ENCODE peak calls at places on chromosomes 6 and 20, in nine cellular contexts. One of them, this sample, is unnamed.

GRCh38 chr20:19699132-19699971 is 58.7 kb upstream of the RIN2 start:
- DNase-seq in GM23338: no peak
- DNase-seq in transverse colon: no peak
- DNase-seq in H1: no peak
- DNase-seq in endothelial cell of umbilical vein: peak; percentile 75
- DNase-seq in GM12878: no peak
- DNase-seq in stomach: no peak
- DNase-seq in HCT116: peak; percentile 10
- DNase-seq in HepG2: no peak
- DNase-seq in this sample: no peak

GRCh38 chr6:37547564-37548061 is 47.9 kb upstream of the CCDC167 start:
- DNase-seq in GM23338: no peak
- DNase-seq in transverse colon: no peak
- DNase-seq in H1: no peak
- DNase-seq in endothelial cell of umbilical vein: peak; percentile 80
- DNase-seq in GM12878: no peak
- DNase-seq in stomach: no peak
- DNase-seq in HCT116: no peak
- DNase-seq in HepG2: no peak
- DNase-seq in this sample: no peak

GRCh38 chr6:27867051-27867940 is 44.9 kb downstream of the OR2B2 start:
- DNase-seq in GM23338: peak; percentile 94
- DNase-seq in transverse colon: peak; percentile 84
- DNase-seq in H1: peak; percentile 94
- DNase-seq in endothelial cell of umbilical vein: peak; percentile 82
- DNase-seq in GM12878: peak; percentile 73
- DNase-seq in stomach: peak; percentile 82
- DNase-seq in HCT116: no peak
- DNase-seq in HepG2: peak; percentile 58
- DNase-seq in this sample: peak; percentile 74

GRCh38 chr6:136153976-136154375 is 96.1 kb downstream of the MTFR2 start:
- DNase-seq in GM23338: no peak
- DNase-seq in transverse colon: no peak
- DNase-seq in H1: no peak
- DNase-seq in endothelial cell of umbilical vein: no peak
- DNase-seq in GM12878: no peak
- DNase-seq in stomach: no peak
- DNase-seq in HCT116: no peak
- DNase-seq in HepG2: no peak
- DNase-seq in this sample: no peak

GRCh38 chr20:16187956-16188616 is 385.2 kb downstream of the KIF16B start:
- DNase-seq in GM23338: no peak
- DNase-seq in transverse colon: no peak
- DNase-seq in H1: no peak
- DNase-seq in endothelial cell of umbilical vein: no peak
- DNase-seq in GM12878: no peak
- DNase-seq in stomach: no peak
- DNase-seq in HCT116: no peak
- DNase-seq in HepG2: no peak
- DNase-seq in this sample: no peak

GRCh38 chr6:95670011-95670463 is 92.7 kb downstream of the MANEA start:
- DNase-seq in GM23338: no peak
- DNase-seq in transverse colon: no peak
- DNase-seq in H1: no peak
- DNase-seq in endothelial cell of umbilical vein: no peak
- DNase-seq in GM12878: no peak
- DNase-seq in stomach: no peak
- DNase-seq in HCT116: no peak
- DNase-seq in HepG2: no peak
- DNase-seq in this sample: no peak

GRCh38 chr6:19311786-19312185 is 525.4 kb upstream of the ID4 start:
- DNase-seq in GM23338: peak; percentile 70
- DNase-seq in transverse colon: no peak
- DNase-seq in H1: peak; percentile 44
- DNase-seq in endothelial cell of umbilical vein: no peak
- DNase-seq in GM12878: no peak
- DNase-seq in stomach: no peak
- DNase-seq in HCT116: no peak
- DNase-seq in HepG2: no peak
- DNase-seq in this sample: no peak

GRCh38 chr20:34549929-34550305 is 8.6 kb upstream of the MAP1LC3A start:
- DNase-seq in GM23338: no peak
- DNase-seq in transverse colon: no peak
- DNase-seq in H1: no peak
- DNase-seq in endothelial cell of umbilical vein: no peak
- DNase-seq in GM12878: no peak
- DNase-seq in stomach: no peak
- DNase-seq in HCT116: no peak
- DNase-seq in HepG2: no peak
- DNase-seq in this sample: no peak

GRCh38 chr6:13513606-13514502 is 26.5 kb upstream of the GFOD1 start:
- DNase-seq in GM23338: no peak
- DNase-seq in transverse colon: no peak
- DNase-seq in H1: no peak
- DNase-seq in endothelial cell of umbilical vein: no peak
- DNase-seq in GM12878: no peak
- DNase-seq in stomach: no peak
- DNase-seq in HCT116: no peak
- DNase-seq in HepG2: no peak
- DNase-seq in this sample: no peak

DNA sequence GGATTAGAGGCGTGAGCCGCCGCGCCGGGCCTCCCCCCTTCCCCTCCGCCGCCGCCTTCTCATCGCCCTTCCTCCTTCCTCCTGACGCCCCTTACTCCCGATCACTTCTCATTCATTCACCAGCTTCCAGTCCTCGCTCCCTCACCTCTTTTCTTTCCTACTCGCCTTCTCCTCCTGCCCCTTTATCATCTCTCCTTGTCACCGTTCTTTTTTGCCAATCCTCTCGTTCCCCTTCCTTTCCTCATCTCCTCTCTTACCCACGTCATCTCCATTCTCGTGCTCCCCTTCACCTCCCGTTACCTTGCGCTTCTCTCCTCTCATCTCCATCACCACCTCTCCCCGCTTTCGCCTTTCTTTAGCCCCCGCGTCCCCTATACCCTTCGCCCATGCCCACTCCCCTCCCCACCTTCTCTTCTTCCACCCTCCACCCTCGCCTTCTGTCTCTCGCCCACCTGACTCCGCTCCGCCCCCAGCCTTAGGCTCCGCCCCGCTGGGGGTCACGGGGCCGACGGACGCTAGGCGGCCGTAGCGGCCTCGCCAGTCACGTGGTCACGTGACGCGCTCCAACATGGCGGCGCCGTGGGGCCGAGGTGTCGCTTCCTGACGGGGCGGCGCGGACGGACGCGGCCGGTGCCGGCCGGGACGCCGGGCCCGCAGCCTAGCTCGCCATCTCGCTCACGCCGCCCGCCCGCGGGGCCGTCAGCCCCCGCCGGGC is at the start of gene ARFGEF2:
- DNase-seq in GM23338: peak; percentile 96
- DNase-seq in transverse colon: peak; percentile 95
- DNase-seq in H1: peak; percentile 96
- DNase-seq in endothelial cell of umbilical vein: peak; percentile 93
- DNase-seq in GM12878: peak; percentile 77
- DNase-seq in stomach: peak; percentile 93
- DNase-seq in HCT116: peak; percentile 69
- DNase-seq in HepG2: peak; percentile 92
- DNase-seq in this sample: peak; percentile 93
- TF ChIP-seq CTCF in GM23338: no peak
- TF ChIP-seq CTCF in transverse colon: no peak
- TF ChIP-seq CTCF in H1: no peak
- TF ChIP-seq CTCF in endothelial cell of umbilical vein: no peak
- TF ChIP-seq CTCF in GM12878: no peak
- TF ChIP-seq CTCF in stomach: no peak
- TF ChIP-seq CTCF in HCT116: no peak
- TF ChIP-seq CTCF in HepG2: peak; percentile 54
- TF ChIP-seq CTCF in this sample: peak; percentile 19

GRCh38 chr6:30876039-30876730 is 8.1 kb upstream of the DDR1 start:
- DNase-seq in GM23338: no peak
- DNase-seq in transverse colon: no peak
- DNase-seq in H1: no peak
- DNase-seq in endothelial cell of umbilical vein: peak; percentile 96
- DNase-seq in GM12878: no peak
- DNase-seq in stomach: no peak
- DNase-seq in HCT116: peak; percentile 56
- DNase-seq in HepG2: no peak
- DNase-seq in this sample: no peak
- TF ChIP-seq POLR2AphosphoS5 in GM23338: no peak
- TF ChIP-seq POLR2AphosphoS5 in transverse colon: peak; percentile 34
- TF ChIP-seq POLR2AphosphoS5 in H1: no peak
- TF ChIP-seq POLR2AphosphoS5 in endothelial cell of umbilical vein: peak; percentile 32
- TF ChIP-seq POLR2AphosphoS5 in GM12878: no peak
- TF ChIP-seq POLR2AphosphoS5 in stomach: peak; percentile 43
- TF ChIP-seq POLR2AphosphoS5 in HCT116: peak; percentile 38
- TF ChIP-seq POLR2AphosphoS5 in HepG2: no peak
- TF ChIP-seq POLR2AphosphoS5 in this sample: no peak

GRCh38 chr6:4256969-4257368 is 121.6 kb upstream of the ECI2 start:
- DNase-seq in GM23338: no peak
- DNase-seq in transverse colon: no peak
- DNase-seq in H1: no peak
- DNase-seq in endothelial cell of umbilical vein: peak; percentile 47
- DNase-seq in GM12878: no peak
- DNase-seq in stomach: no peak
- DNase-seq in HCT116: no peak
- DNase-seq in HepG2: no peak
- DNase-seq in this sample: no peak

GRCh38 chr6:4250645-4251044 is 115.3 kb upstream of the ECI2 start:
- DNase-seq in GM23338: no peak
- DNase-seq in transverse colon: no peak
- DNase-seq in H1: no peak
- DNase-seq in endothelial cell of umbilical vein: peak; percentile 79
- DNase-seq in GM12878: no peak
- DNase-seq in stomach: no peak
- DNase-seq in HCT116: no peak
- DNase-seq in HepG2: no peak
- DNase-seq in this sample: no peak

GRCh38 chr6:4259391-4259790 is 124.0 kb upstream of the ECI2 start:
- DNase-seq in GM23338: no peak
- DNase-seq in transverse colon: no peak
- DNase-seq in H1: no peak
- DNase-seq in endothelial cell of umbilical vein: no peak
- DNase-seq in GM12878: no peak
- DNase-seq in stomach: no peak
- DNase-seq in HCT116: no peak
- DNase-seq in HepG2: no peak
- DNase-seq in this sample: no peak

GRCh38 chr6:4258733-4259132 is 123.4 kb upstream of the ECI2 start:
- DNase-seq in GM23338: no peak
- DNase-seq in transverse colon: no peak
- DNase-seq in H1: no peak
- DNase-seq in endothelial cell of umbilical vein: no peak
- DNase-seq in GM12878: no peak
- DNase-seq in stomach: no peak
- DNase-seq in HCT116: no peak
- DNase-seq in HepG2: no peak
- DNase-seq in this sample: no peak

GRCh38 chr6:4253604-4254211 is 118.3 kb upstream of the ECI2 start:
- DNase-seq in GM23338: no peak
- DNase-seq in transverse colon: no peak
- DNase-seq in H1: no peak
- DNase-seq in endothelial cell of umbilical vein: peak; percentile 96
- DNase-seq in GM12878: no peak
- DNase-seq in stomach: peak; percentile 32
- DNase-seq in HCT116: peak; percentile 10
- DNase-seq in HepG2: peak; percentile 20
- DNase-seq in this sample: no peak
- TF ChIP-seq CTCF in GM23338: no peak
- TF ChIP-seq CTCF in transverse colon: no peak
- TF ChIP-seq CTCF in H1: no peak
- TF ChIP-seq CTCF in endothelial cell of umbilical vein: peak; percentile 75
- TF ChIP-seq CTCF in GM12878: no peak
- TF ChIP-seq CTCF in stomach: peak; percentile 26
- TF ChIP-seq CTCF in HCT116: peak; percentile 72
- TF ChIP-seq CTCF in HepG2: no peak
- TF ChIP-seq CTCF in this sample: peak; percentile 20

DNA sequence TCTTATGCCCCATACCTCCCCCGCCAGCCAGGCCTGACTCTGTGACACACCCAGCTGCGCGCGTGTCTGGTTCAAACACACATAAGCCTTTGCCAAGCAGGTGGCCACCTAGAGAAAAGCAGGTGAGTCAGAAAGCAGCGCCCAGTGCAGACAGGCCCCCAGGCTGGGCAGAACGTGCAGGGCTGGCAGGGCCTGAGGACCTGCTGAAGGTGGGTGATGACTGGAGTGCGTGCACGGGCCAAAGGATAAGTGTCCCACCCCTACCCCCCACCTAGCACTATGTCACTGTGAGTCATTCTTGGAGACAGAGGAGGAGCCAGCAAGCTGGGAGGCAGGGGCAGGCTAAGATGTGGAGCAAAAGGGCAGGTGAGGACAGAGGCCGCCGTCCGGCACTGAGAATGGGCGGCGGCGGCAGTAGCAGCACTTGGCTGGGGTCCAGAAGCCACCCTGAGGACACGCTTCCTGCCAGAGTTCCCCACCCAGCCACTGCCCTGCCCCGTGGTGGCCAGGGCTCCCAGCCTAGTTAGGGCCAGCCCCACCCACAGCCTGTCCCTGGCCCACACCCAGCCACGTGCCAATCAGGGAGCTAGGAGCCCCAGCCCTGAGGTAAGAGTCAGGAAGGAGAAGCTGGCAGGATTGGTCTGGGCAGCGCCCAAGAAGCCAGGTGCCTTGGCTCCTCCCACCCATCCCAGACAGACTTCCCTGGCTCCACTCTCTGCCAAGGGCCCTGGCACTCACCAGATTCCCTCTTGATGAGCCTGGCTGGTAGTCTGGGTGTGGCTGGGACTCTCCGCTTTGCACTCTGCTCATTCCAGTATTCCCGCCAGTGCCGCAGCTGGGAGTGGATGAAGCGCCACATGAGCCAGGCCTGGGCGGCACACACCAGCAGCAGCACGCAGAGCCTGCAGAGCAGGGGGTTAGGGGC is 72.7 kb downstream of the TRAM2 start:
- DNase-seq in GM23338: no peak
- DNase-seq in transverse colon: peak; percentile 97
- DNase-seq in H1: no peak
- DNase-seq in endothelial cell of umbilical vein: peak; percentile 49
- DNase-seq in GM12878: no peak
- DNase-seq in stomach: peak; percentile 98
- DNase-seq in HCT116: peak; percentile 94
- DNase-seq in HepG2: no peak
- DNase-seq in this sample: peak; percentile 93
- TF ChIP-seq POLR2AphosphoS5 in GM23338: no peak
- TF ChIP-seq POLR2AphosphoS5 in transverse colon: peak; percentile 5
- TF ChIP-seq POLR2AphosphoS5 in H1: no peak
- TF ChIP-seq POLR2AphosphoS5 in endothelial cell of umbilical vein: peak; percentile 52
- TF ChIP-seq POLR2AphosphoS5 in GM12878: no peak
- TF ChIP-seq POLR2AphosphoS5 in stomach: no peak
- TF ChIP-seq POLR2AphosphoS5 in HCT116: peak; percentile 72
- TF ChIP-seq POLR2AphosphoS5 in HepG2: no peak
- TF ChIP-seq POLR2AphosphoS5 in this sample: no peak

GRCh38 chr6:137390264-137390787 is 103.9 kb downstream of the OLIG3 start:
- DNase-seq in GM23338: no peak
- DNase-seq in transverse colon: no peak
- DNase-seq in H1: no peak
- DNase-seq in endothelial cell of umbilical vein: no peak
- DNase-seq in GM12878: no peak
- DNase-seq in stomach: no peak
- DNase-seq in HCT116: no peak
- DNase-seq in HepG2: no peak
- DNase-seq in this sample: no peak
- TF ChIP-seq CTCF in GM23338: no peak
- TF ChIP-seq CTCF in transverse colon: no peak
- TF ChIP-seq CTCF in H1: no peak
- TF ChIP-seq CTCF in endothelial cell of umbilical vein: no peak
- TF ChIP-seq CTCF in GM12878: no peak
- TF ChIP-seq CTCF in stomach: no peak
- TF ChIP-seq CTCF in HCT116: no peak
- TF ChIP-seq CTCF in HepG2: no peak
- TF ChIP-seq CTCF in this sample: no peak